ENCODE peak calls at places on chromosomes 1 and 21, in five cellular contexts. T, M, K, E and J are unnamed samples.

GRCh38 chr1:24212376-24212775 is 25.3 kb upstream of the IFNLR1 start:
- DNase-seq in K (no peak), E (no peak), M (no peak), T (no peak), J (no peak)

GRCh38 chr1:77280962-77281361 is 857 bp upstream of the AK5 start:
- DNase-seq in T (no peak), M (no peak), E (no peak), K (no peak), J (no peak)

GRCh38 chr1:245585252-245585959 is 430.6 kb downstream of the KIF26B start:
- DNase-seq in T (peak; percentile 56), K (no peak), E (peak; percentile 76), M (no peak), J (no peak)

GRCh38 chr1:91526496-91526895 is 25.8 kb downstream of the CDC7 start:
- DNase-seq in M (no peak), K (no peak), E (peak; percentile 44), T (peak; percentile 45), J (no peak)

GRCh38 chr21:25412090-25412489 is 195.2 kb downstream of the MRPL39 start:
- DNase-seq in M (no peak), K (no peak), E (no peak), T (no peak), J (no peak)

GRCh38 chr1:240515505-240515904 is 96.5 kb downstream of the GREM2 start:
- DNase-seq in K (no peak), M (no peak), T (no peak), E (no peak), J (no peak)

GRCh38 chr1:22268327-22268726 is 125.4 kb upstream of the WNT4 start:
- DNase-seq in K (no peak), M (no peak), E (no peak), T (no peak), J (no peak)

GRCh38 chr1:151994956-151995355 is 1.3 kb upstream of the S100A10 start:
- DNase-seq in T (peak; percentile 90), M (no peak), E (peak; percentile 94), K (peak; percentile 12), J (no peak)

GRCh38 chr1:202247837-202248795 is 54.5 kb downstream of the LGR6 start:
- DNase-seq in K (no peak), T (no peak), E (no peak), M (no peak), J (no peak)

GRCh38 chr1:8303141-8303540 is 14.8 kb upstream of the SLC45A1 start:
- DNase-seq in M (no peak), T (no peak), E (no peak), K (no peak), J (no peak)

GRCh38 chr1:215143497-215143896 is 61.0 kb downstream of the KCNK2 start:
- DNase-seq in E (no peak), K (peak; percentile 41), T (no peak), M (no peak), J (no peak)

GRCh38 chr1:164886101-164886500 is 327.1 kb downstream of the PBX1 start:
- DNase-seq in M (no peak), K (no peak), T (no peak), E (no peak), J (no peak)

GRCh38 chr1:71660417-71660816 is 579.6 kb upstream of the ZRANB2 start:
- DNase-seq in E (peak; percentile 85), M (no peak), T (no peak), K (no peak), J (no peak)

GRCh38 chr1:85343213-85343611 is 66.8 kb upstream of the BCL10 start:
- DNase-seq in E (no peak), M (no peak), T (no peak), K (no peak), J (no peak)

GRCh38 chr21:36610201-36610600 is 88.7 kb upstream of the SIM2 start:
- DNase-seq in T (no peak), E (no peak), K (no peak), M (no peak), J (no peak)

GRCh38 chr1:168893359-168893791 is 164.4 kb upstream of the DPT start:
- DNase-seq in T (peak; percentile 39), K (no peak), E (no peak), M (no peak), J (no peak)

GRCh38 chr1:206979379-206980043 is 9.3 kb upstream of the FCAMR start:
- DNase-seq in E (no peak), M (no peak), T (no peak), K (peak; percentile 56), J (no peak)

GRCh38 chr1:173193639-173194038 is 13.5 kb downstream of the TNFSF4 start:
- DNase-seq in K (no peak), E (peak; percentile 95), M (no peak), T (peak; percentile 60), J (no peak)

GRCh38 chr1:109928591-109929111 is 18.0 kb downstream of the CSF1 start:
- DNase-seq in E (no peak), K (no peak), T (peak; percentile 75), M (no peak), J (no peak)

GRCh38 chr1:220594356-220594755 is 66.4 kb downstream of the MARK1 start:
- DNase-seq in K (no peak), M (no peak), E (no peak), T (peak; percentile 25), J (no peak)

GRCh38 chr1:78718566-78718965 is 68.9 kb downstream of the IFI44 start:
- DNase-seq in E (no peak), K (no peak), M (no peak), T (no peak), J (no peak)

GRCh38 chr1:99849744-99850457 is at the start of gene AGL:
- DNase-seq in M (peak; percentile 83), E (no peak), T (no peak), K (peak; percentile 92), J (peak; percentile 64)

GRCh38 chr1:99852648-99853047 is 2.5 kb downstream of the AGL start:
- DNase-seq in M (no peak), T (no peak), E (no peak), K (no peak), J (no peak)

GRCh38 chr1:99850458-99850974 is 355 bp downstream of the AGL start:
- DNase-seq in E (no peak), M (no peak), K (no peak), T (no peak), J (no peak)

GRCh38 chr1:99849413-99849743 is 783 bp upstream of the AGL start:
- DNase-seq in K (no peak), E (no peak), M (no peak), T (no peak), J (no peak)

DNA sequence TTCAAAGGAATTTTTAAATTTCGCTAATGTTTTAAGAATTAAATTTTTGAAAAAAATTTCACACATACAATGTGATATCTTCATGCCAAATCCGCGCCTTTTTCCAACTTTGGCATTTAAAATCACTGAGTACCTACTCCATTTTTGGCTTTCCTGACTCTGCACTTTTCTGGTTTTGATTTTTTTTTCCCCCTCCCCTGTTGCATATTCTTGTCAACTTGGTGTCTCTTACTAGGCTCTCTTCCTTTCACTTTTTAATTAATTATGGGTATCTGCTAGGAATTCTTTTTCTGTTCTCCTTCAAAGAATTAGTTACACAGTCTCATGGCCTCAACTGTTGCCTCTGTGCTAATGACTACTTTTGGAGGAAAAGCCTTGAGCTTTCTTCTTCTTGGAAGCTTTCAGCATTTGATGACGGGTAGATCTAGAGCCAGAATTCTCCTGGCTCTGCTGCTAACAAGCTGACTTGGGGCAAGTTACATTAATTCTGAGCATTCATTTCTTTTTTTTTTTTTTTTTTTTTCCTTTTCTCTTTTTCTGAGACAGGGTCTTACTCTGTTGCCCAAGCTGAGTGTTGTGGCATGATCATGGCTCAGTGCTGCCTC is 1.8 kb downstream of the AGL start:
- DNase-seq in E (no peak), T (no peak), K (no peak), M (no peak), J (no peak)
- H3K4me3 ChIP-seq in E (no peak overlapping the region), T (no peak overlapping the region), K (peak overlapping the region; percentile 71), M (peak overlapping the region; percentile 32), J (no peak overlapping the region)

GRCh38 chr1:6385673-6386191 is 7.8 kb downstream of the ACOT7 start:
- DNase-seq in K (peak; percentile 84), M (no peak), T (peak; percentile 33), E (no peak), J (no peak)
- H3K4me3 ChIP-seq in K (peak overlapping the region; percentile 16), M (no peak overlapping the region), T (peak overlapping the region; percentile 32), E (no peak overlapping the region), J (no peak overlapping the region)

GRCh38 chr1:203663294-203663693 is 36.7 kb downstream of the ATP2B4 start:
- DNase-seq in E (peak; percentile 77), K (no peak), M (no peak), T (peak; percentile 88), J (no peak)
- H3K4me3 ChIP-seq in E (no peak overlapping the region), K (no peak overlapping the region), M (peak overlapping the region; percentile 33), T (no peak overlapping the region), J (no peak overlapping the region)

GRCh38 chr1:219417610-219418009 is 195.3 kb downstream of the ZC3H11B start:
- DNase-seq in T (no peak), E (no peak), M (no peak), K (no peak), J (no peak)
- H3K4me3 ChIP-seq in T (no peak overlapping the region), E (no peak overlapping the region), M (no peak overlapping the region), K (no peak overlapping the region), J (no peak overlapping the region)

GRCh38 chr1:11788549-11789053 is 17.2 kb downstream of the MTHFR start:
- DNase-seq in E (no peak), T (no peak), K (peak; percentile 1), M (no peak), J (no peak)

GRCh38 chr1:11789126-11790067 is 16.4 kb downstream of the MTHFR start:
- DNase-seq in E (no peak), M (no peak), T (no peak), K (peak; percentile 1), J (no peak)

GRCh38 chr1:11786168-11786567 is 19.6 kb downstream of the MTHFR start:
- DNase-seq in T (no peak), M (no peak), E (no peak), K (no peak), J (no peak)

GRCh38 chr1:11787804-11788436 is 17.8 kb downstream of the MTHFR start:
- DNase-seq in K (peak; percentile 1), E (no peak), M (no peak), T (no peak), J (no peak)

DNA sequence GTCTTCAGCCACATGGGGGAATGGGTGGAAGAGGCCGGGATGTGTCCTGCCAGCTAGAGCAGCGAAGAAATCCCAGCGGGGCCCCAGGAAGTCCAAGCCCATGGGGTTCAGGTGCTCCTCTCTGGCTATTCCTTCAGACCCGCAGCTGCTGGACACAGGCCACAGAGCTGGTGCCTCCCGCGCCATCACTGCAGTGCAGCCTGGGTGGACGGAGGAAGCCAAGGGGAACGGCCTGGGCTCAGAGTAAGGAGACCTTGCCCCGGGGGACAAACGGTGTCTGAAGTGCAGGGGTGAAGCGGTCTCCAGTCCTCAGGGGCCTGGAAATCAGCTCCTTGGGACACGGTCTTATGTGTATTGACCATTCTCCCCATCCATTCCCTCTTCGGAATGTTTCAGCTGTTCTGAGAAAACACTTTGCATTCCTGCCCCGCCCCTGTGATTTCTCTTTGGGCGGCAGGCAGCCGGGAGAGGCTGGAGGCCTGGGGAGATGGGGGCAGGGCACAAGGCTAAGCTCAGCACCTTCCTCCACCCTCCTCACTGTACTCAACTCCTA is 18.4 kb downstream of the MTHFR start:
- DNase-seq in K (peak; percentile 61), T (no peak), M (no peak), E (no peak), J (no peak)
- H3K4me3 ChIP-seq in K (no peak overlapping the region), T (no peak overlapping the region), M (no peak overlapping the region), E (no peak overlapping the region), J (no peak overlapping the region)

DNA sequence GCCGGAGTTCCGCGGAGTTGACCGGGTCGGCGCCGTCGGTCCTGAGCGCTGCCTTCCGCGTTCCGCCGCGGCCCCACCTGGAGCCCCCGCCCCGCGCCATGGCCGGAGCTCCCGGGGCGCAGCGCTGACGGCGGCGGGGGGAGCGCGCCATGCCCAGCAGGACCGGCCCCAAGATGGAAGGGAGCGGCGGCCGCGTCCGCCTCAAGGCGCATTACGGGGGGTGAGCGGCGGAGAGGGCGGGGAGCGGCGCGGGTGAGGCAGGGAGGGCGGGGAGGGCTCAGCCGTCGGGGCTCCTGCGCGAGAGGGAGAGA is 226 bp downstream of the PRKCZ start:
- DNase-seq in K (no peak), M (no peak), E (no peak), T (no peak), J (no peak)
- H3K4me3 ChIP-seq in K (peak overlapping the region; percentile 97), M (no peak overlapping the region), E (no peak overlapping the region), T (no peak overlapping the region), J (no peak overlapping the region)